ENCODE peak calls at places on chromosomes 12 and 14, in nine cellular contexts. P is pancreas, W is epithelial cell of esophagus, S is psoas muscle, U is bronchial epithelial cell, K is cardiac muscle cell, H is BJ, Q is fibroblast of villous mesenchyme, F is uterus. B is an unnamed sample.

GRCh38 chr14:70670992-70671651 is 29.4 kb downstream of the TTC9 start:
- DNase-seq in P (no peak), W (no peak), S (no peak), U (no peak), K (no peak), H (no peak), Q (no peak), F (no peak), B (no peak)

GRCh38 chr14:69079188-69079742 is 73.7 kb downstream of the DCAF5 start:
- DNase-seq in P (no peak), W (peak; percentile 74), S (no peak), U (peak; percentile 84), K (peak; percentile 90), H (peak; percentile 75), Q (peak; percentile 88), F (no peak), B (peak; percentile 88)

GRCh38 chr14:96497586-96497985 is 4.6 kb upstream of the PAPOLA start:
- DNase-seq in P (no peak), W (no peak), S (no peak), U (no peak), K (no peak), H (no peak), Q (no peak), F (no peak), B (no peak)

GRCh38 chr14:92973798-92974372 is 50.9 kb downstream of the CHGA start:
- DNase-seq in P (no peak), W (no peak), S (peak; percentile 32), U (no peak), K (no peak), H (no peak), Q (peak; percentile 28), F (peak; percentile 62), B (no peak)

GRCh38 chr14:85217412-85217811 is 312.5 kb upstream of the FLRT2 start:
- DNase-seq in P (no peak), W (no peak), S (no peak), U (no peak), K (no peak), H (peak; percentile 30), Q (peak; percentile 62), F (no peak), B (no peak)

GRCh38 chr14:105065280-105066228 is at the start of gene GPR132:
- DNase-seq in P (no peak), W (peak; percentile 67), S (peak; percentile 68), U (peak; percentile 78), K (peak; percentile 30), H (no peak), Q (no peak), F (no peak), B (peak; percentile 14)

GRCh38 chr12:64610660-64611429 is 550 bp downstream of the RASSF3 start:
- DNase-seq in P (peak; percentile 47), W (peak; percentile 38), S (peak; percentile 73), U (no peak), K (peak; percentile 72), H (no peak), Q (peak; percentile 58), F (peak; percentile 52), B (peak; percentile 58)

GRCh38 chr12:96862326-96862725 is 44.7 kb upstream of the NEDD1 start:
- DNase-seq in P (no peak), W (no peak), S (no peak), U (no peak), K (no peak), H (no peak), Q (no peak), F (no peak), B (no peak)

GRCh38 chr14:22614240-22614799 is 16.2 kb downstream of the ABHD4 start:
- DNase-seq in P (peak; percentile 37), W (peak; percentile 82), S (no peak), U (peak; percentile 89), K (peak; percentile 83), H (peak; percentile 100), Q (peak; percentile 98), F (no peak), B (peak; percentile 91)

GRCh38 chr14:22159049-22159448 is 430.0 kb downstream of the DAD1 start:
- DNase-seq in P (no peak), W (peak; percentile 98), S (no peak), U (peak; percentile 98), K (no peak), H (no peak), Q (no peak), F (no peak), B (no peak)

GRCh38 chr12:89244536-89244935 is 107.8 kb downstream of the DUSP6 start:
- DNase-seq in P (no peak), W (peak; percentile 41), S (no peak), U (peak; percentile 65), K (peak; percentile 84), H (no peak), Q (peak; percentile 89), F (no peak), B (peak; percentile 84)

GRCh38 chr12:107379852-107380567 is 286.7 kb upstream of the CRY1 start:
- DNase-seq in P (peak; percentile 74), W (peak; percentile 75), S (no peak), U (peak; percentile 83), K (no peak), H (peak; percentile 35), Q (peak; percentile 77), F (no peak), B (no peak)

GRCh38 chr12:112676526-112676925 is 115.0 kb upstream of the RPH3A start:
- DNase-seq in P (no peak), W (no peak), S (no peak), U (no peak), K (no peak), H (no peak), Q (no peak), F (no peak), B (no peak)

GRCh38 chr12:132560421-132560830 is 50.0 kb downstream of the LRCOL1 start:
- DNase-seq in P (no peak), W (peak; percentile 47), S (no peak), U (no peak), K (no peak), H (no peak), Q (no peak), F (no peak), B (no peak)

GRCh38 chr14:91354979-91355685 is 62.5 kb downstream of the CCDC88C start:
- DNase-seq in P (no peak), W (no peak), S (no peak), U (no peak), K (no peak), H (no peak), Q (no peak), F (no peak), B (no peak)

GRCh38 chr14:50082308-50082742 is 34.0 kb downstream of the VCPKMT start:
- DNase-seq in P (no peak), W (no peak), S (no peak), U (no peak), K (no peak), H (no peak), Q (no peak), F (no peak), B (no peak)

GRCh38 chr12:57236925-57237652 is 7.6 kb downstream of the SHMT2 start:
- DNase-seq in P (no peak), W (no peak), S (peak; percentile 63), U (no peak), K (no peak), H (no peak), Q (no peak), F (peak; percentile 15), B (no peak)

GRCh38 chr12:132300789-132301722 is 28.3 kb downstream of the GALNT9 start:
- DNase-seq in P (no peak), W (no peak), S (peak; percentile 68), U (no peak), K (peak; percentile 3), H (no peak), Q (no peak), F (no peak), B (no peak)

GRCh38 chr12:46385439-46385838 is 12.9 kb upstream of the SLC38A2 start:
- DNase-seq in P (no peak), W (no peak), S (no peak), U (no peak), K (no peak), H (no peak), Q (peak; percentile 19), F (no peak), B (no peak)

GRCh38 chr12:90896164-90896563 is 58.8 kb downstream of the CCER1 start:
- DNase-seq in P (no peak), W (peak; percentile 72), S (no peak), U (peak; percentile 87), K (peak; percentile 62), H (peak; percentile 26), Q (peak; percentile 45), F (no peak), B (peak; percentile 62)

GRCh38 chr14:38839743-38840375 is 263.2 kb downstream of the SEC23A start:
- DNase-seq in P (no peak), W (peak; percentile 24), S (no peak), U (peak; percentile 42), K (peak; percentile 18), H (peak; percentile 1), Q (peak; percentile 47), F (no peak), B (peak; percentile 44)

GRCh38 chr14:100873083-100873482 is 30.4 kb downstream of the RTL1 start:
- DNase-seq in P (no peak), W (no peak), S (peak; percentile 13), U (no peak), K (no peak), H (no peak), Q (no peak), F (no peak), B (no peak)

GRCh38 chr14:36662258-36662542 is 540 bp downstream of the PAX9 start:
- DNase-seq in P (no peak), W (no peak), S (no peak), U (no peak), K (no peak), H (no peak), Q (no peak), F (no peak), B (no peak)
- H3K4me3 ChIP-seq in P (peak overlapping the region; percentile 35), W (peak overlapping the region; percentile 81), S (peak overlapping the region; percentile 60), U (peak overlapping the region; percentile 67), K (peak overlapping the region; percentile 59), H (peak overlapping the region; percentile 28), Q (no peak overlapping the region), F (no peak overlapping the region), B (peak overlapping the region; percentile 21)

GRCh38 chr14:52923902-52924575 is 26.8 kb downstream of the FERMT2 start:
- DNase-seq in P (no peak), W (no peak), S (no peak), U (no peak), K (no peak), H (no peak), Q (no peak), F (no peak), B (no peak)
- TF ChIP-seq CTCF in P (no peak), W (peak; percentile 16), S (peak; percentile 31), U (peak; percentile 8), K (no peak), H (peak; percentile 3), Q (no peak), F (no peak), B (no peak)

DNA sequence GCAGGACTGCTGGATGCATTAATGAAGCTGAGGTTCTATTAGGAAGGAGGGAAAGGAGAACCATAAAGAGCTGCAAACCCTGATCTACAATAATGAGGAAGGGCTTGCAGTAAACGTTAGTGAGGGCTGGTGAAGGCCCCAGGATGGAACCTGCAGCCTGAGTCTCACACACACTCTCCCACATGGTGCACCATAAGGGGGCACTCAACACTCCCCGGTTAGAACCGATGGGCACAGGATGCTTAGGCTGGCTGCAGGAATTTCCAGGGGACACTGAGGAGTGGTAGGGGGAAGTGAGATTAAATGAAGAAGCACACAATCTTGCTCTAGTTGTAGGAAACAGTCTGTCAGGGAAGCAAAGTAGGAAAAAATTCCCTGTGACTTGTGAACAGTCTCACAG is 56.1 kb upstream of the FERMT2 start:
- DNase-seq in P (no peak), W (no peak), S (no peak), U (no peak), K (no peak), H (no peak), Q (no peak), F (no peak), B (no peak)
- H3K4me3 ChIP-seq in P (no peak overlapping the region), W (no peak overlapping the region), S (no peak overlapping the region), U (no peak overlapping the region), K (no peak overlapping the region), H (no peak overlapping the region), Q (no peak overlapping the region), F (no peak overlapping the region), B (no peak overlapping the region)

GRCh38 chr14:73723799-73724621 is 9.8 kb upstream of the PNMA1 start:
- DNase-seq in P (no peak), W (peak; percentile 89), S (peak; percentile 92), U (peak; percentile 90), K (peak; percentile 99), H (peak; percentile 84), Q (peak; percentile 99), F (peak; percentile 92), B (peak; percentile 99)
- TF ChIP-seq CTCF in P (no peak), W (no peak), S (peak; percentile 25), U (no peak), K (no peak), H (no peak), Q (no peak), F (peak; percentile 27), B (no peak)